ENCODE peak calls at places on chromosome 2, in seven cellular contexts. V is hippocampal formation; X is GM03348; F is RKO; W is NCI-H1417 treated with DMSO at 0.1 percent for 48 hours; C is HEK293T; A is stimulated activated CD8-positive, alpha-beta memory T cell treated with anti-CD3 and anti-CD28 coated beads, Interleukin-15, amount 100 ng/mL, for 24 hours. M is an unnamed sample.

GRCh38 chr2:216787851-216788250 is 72.0 kb downstream of the TNP1 start:
- DNase-seq in C (no peak), W (no peak), A (no peak), V (no peak), X (no peak), F (no peak), M (no peak)

GRCh38 chr2:61887684-61888303 is 662 bp downstream of the CCT4 start:
- DNase-seq in C (peak), F (peak), V (no peak), X (peak), A (no peak), W (no peak), M (peak)

GRCh38 chr2:151264157-151264835 is 2.6 kb upstream of the RBM43 start:
- DNase-seq in C (no peak), F (no peak), A (no peak), W (no peak), V (no peak), X (no peak), M (peak)

GRCh38 chr2:183207110-183207509 is 82.9 kb downstream of the NUP35 start:
- DNase-seq in V (no peak), C (no peak), A (no peak), X (peak), W (no peak), F (no peak), M (peak)

GRCh38 chr2:172588931-172589330 is 33.0 kb downstream of the PDK1 start:
- DNase-seq in X (no peak), F (no peak), A (no peak), W (no peak), C (no peak), V (no peak), M (peak)

GRCh38 chr2:233501198-233502076 is 65.1 kb downstream of the USP40 start:
- DNase-seq in V (no peak), X (no peak), A (no peak), F (no peak), W (no peak), C (no peak), M (peak)

GRCh38 chr2:29066989-29067605 is 7.2 kb downstream of the PCARE start:
- DNase-seq in W (no peak), V (no peak), A (no peak), F (no peak), C (no peak), X (peak), M (no peak)

GRCh38 chr2:17573085-17573805 is 32.7 kb downstream of the VSNL1 start:
- DNase-seq in V (no peak), C (no peak), F (peak), W (no peak), A (no peak), X (peak), M (no peak)

GRCh38 chr2:203715744-203716143 is 9.3 kb downstream of the CD28 start:
- DNase-seq in C (no peak), A (no peak), X (no peak), F (no peak), V (no peak), W (no peak), M (no peak)

GRCh38 chr2:162210385-162210784 is 32.9 kb downstream of the FAP start:
- DNase-seq in F (no peak), C (no peak), A (no peak), X (peak), V (no peak), W (no peak), M (no peak)

GRCh38 chr2:8496079-8496478 is 185.8 kb upstream of the ID2 start:
- DNase-seq in C (no peak), V (no peak), X (no peak), F (no peak), A (no peak), W (no peak), M (no peak)

GRCh38 chr2:102040229-102040628 is 48.5 kb downstream of the IL1R2 start:
- DNase-seq in C (no peak), F (no peak), W (no peak), V (no peak), A (no peak), X (no peak), M (no peak)

GRCh38 chr2:40358783-40359182 is 93.1 kb downstream of the SLC8A1 start:
- DNase-seq in F (no peak), A (no peak), V (no peak), W (no peak), X (no peak), C (no peak), M (no peak)

GRCh38 chr2:45028276-45028675 is 19.0 kb upstream of the SIX2 start:
- DNase-seq in C (no peak), X (no peak), A (no peak), F (no peak), W (no peak), V (no peak), M (no peak)

GRCh38 chr2:23420091-23420839 is 35.3 kb downstream of the KLHL29 start:
- DNase-seq in X (no peak), C (no peak), F (no peak), V (no peak), W (no peak), A (no peak), M (no peak)

GRCh38 chr2:233386382-233387041 is 32.2 kb downstream of the DGKD start:
- DNase-seq in C (no peak), X (peak), F (no peak), A (no peak), W (no peak), V (no peak), M (peak)

GRCh38 chr2:200765139-200765951 is 46.4 kb upstream of the BZW1 start:
- DNase-seq in V (no peak), C (no peak), F (peak), W (no peak), A (no peak), X (peak), M (peak)

GRCh38 chr2:43073373-43073772 is 153.0 kb downstream of the ZFP36L2 start:
- DNase-seq in C (no peak), X (peak), W (no peak), A (no peak), V (no peak), F (no peak), M (no peak)

GRCh38 chr2:75592028-75592427 is 31.3 kb upstream of the EVA1A start:
- DNase-seq in F (peak), C (no peak), X (peak), A (no peak), V (no peak), W (peak), M (no peak)

GRCh38 chr2:47043142-47043890 is 111.8 kb downstream of the STPG4 start:
- DNase-seq in C (no peak), V (peak), W (no peak), X (peak), F (peak), A (no peak), M (peak)

GRCh38 chr2:47189635-47190034 is 34.5 kb upstream of the STPG4 start:
- DNase-seq in V (no peak), C (no peak), X (peak), W (no peak), F (no peak), A (no peak), M (peak)

GRCh38 chr2:149561309-149561926 is 26.2 kb downstream of the MMADHC start:
- DNase-seq in W (peak), A (no peak), F (peak), X (peak), V (no peak), C (no peak), M (peak)

GRCh38 chr2:48448274-48449061 is 81.5 kb upstream of the STON1 start:
- DNase-seq in W (no peak), A (no peak), V (no peak), C (no peak), F (no peak), X (peak), M (no peak)

GRCh38 chr2:181371782-181372292 is 85.3 kb upstream of the ITGA4 start:
- DNase-seq in F (no peak), X (peak), C (no peak), V (no peak), W (no peak), A (no peak), M (no peak)

GRCh38 chr2:68302281-68302680 is 17.5 kb downstream of the CNRIP1 start:
- DNase-seq in V (no peak), A (no peak), C (no peak), X (peak), F (no peak), W (no peak), M (peak)

GRCh38 chr2:200308001-200308400 is 1.5 kb downstream of the SPATS2L start:
- DNase-seq in A (no peak), C (no peak), F (peak), X (peak), W (no peak), V (no peak), M (peak)

GRCh38 chr2:172613610-172614231 is 57.8 kb downstream of the PDK1 start:
- DNase-seq in A (no peak), F (no peak), W (no peak), V (no peak), C (no peak), X (no peak), M (no peak)

GRCh38 chr2:120546077-120546864 is 189.4 kb upstream of the GLI2 start:
- DNase-seq in W (no peak), F (peak), C (no peak), V (no peak), A (no peak), X (peak), M (no peak)

GRCh38 chr2:136956050-136956449 is 190.7 kb downstream of the THSD7B start:
- DNase-seq in X (no peak), C (no peak), W (no peak), F (no peak), A (no peak), V (no peak), M (no peak)

GRCh38 chr2:109125595-109126500 is 3.2 kb upstream of the SH3RF3 start:
- DNase-seq in X (peak), C (no peak), A (no peak), F (peak), V (no peak), W (no peak), M (peak)

GRCh38 chr2:102461188-102461587 is 11.8 kb upstream of the SLC9A4 start:
- DNase-seq in X (no peak), C (no peak), V (no peak), W (no peak), F (no peak), A (no peak), M (no peak)

GRCh38 chr2:39708003-39708402 is 42.3 kb downstream of the TMEM178A start:
- DNase-seq in C (no peak), A (no peak), W (no peak), F (no peak), X (no peak), V (no peak), M (no peak)

GRCh38 chr2:72143441-72144356 is 4.0 kb downstream of the CYP26B1 start:
- DNase-seq in X (no peak), W (no peak), A (no peak), V (no peak), C (no peak), F (no peak), M (no peak)

GRCh38 chr2:23548143-23548769 is 163.3 kb downstream of the KLHL29 start:
- DNase-seq in X (no peak), A (no peak), W (no peak), F (no peak), C (no peak), V (no peak), M (no peak)

M was measured in ACHN.